ENCODE peak calls at places on chromosomes 7 and 10, in nine cellular contexts. A is GM23248; D is sigmoid colon; U is CD8-positive, alpha-beta T cell; C is transverse colon; T is neural progenitor cell; V is naive thymus-derived CD4-positive, alpha-beta T cell; M is psoas muscle; P is OCI-LY7. X is an unnamed sample. For H3K4me1, the result is how much of the 10 kb centered on the place peaks cover.

GRCh38 chr7:21318190-21318915 is 109.5 kb upstream of the SP4 start:
- DNase-seq in M (no peak), P (no peak), V (no peak), C (no peak), A (peak), U (no peak), D (no peak), T (no peak), X (no peak)

GRCh38 chr10:4506087-4506486 is 319.9 kb upstream of the AKR1E2 start:
- DNase-seq in D (no peak), T (no peak), V (no peak), U (no peak), M (no peak), P (no peak), C (no peak), A (no peak), X (no peak)

GRCh38 chr7:26964409-26964808 is 100.0 kb upstream of the SKAP2 start:
- DNase-seq in A (no peak), M (no peak), C (no peak), D (no peak), U (no peak), P (peak), T (no peak), V (no peak), X (no peak)

GRCh38 chr10:75492151-75492550 is 60.7 kb downstream of the LRMDA start:
- DNase-seq in D (no peak), C (no peak), V (no peak), U (no peak), P (no peak), M (no peak), A (no peak), T (no peak), X (no peak)

GRCh38 chr7:137684316-137684715 is 162.5 kb downstream of the DGKI start:
- DNase-seq in U (no peak), D (no peak), M (no peak), V (no peak), P (no peak), C (no peak), A (no peak), T (no peak), X (no peak)

GRCh38 chr7:154304740-154305679 is 252.8 kb downstream of the DPP6 start:
- DNase-seq in V (no peak), M (no peak), C (no peak), P (no peak), T (peak), D (no peak), A (no peak), U (no peak), X (no peak)

GRCh38 chr10:59648711-59649201 is 60.9 kb downstream of the SLC16A9 start:
- DNase-seq in T (peak), V (no peak), C (no peak), A (peak), P (no peak), U (no peak), M (no peak), D (no peak), X (no peak)

GRCh38 chr10:132388901-132389630 is 7.9 kb upstream of the PWWP2B start:
- DNase-seq in C (peak), M (peak), D (peak), U (peak), A (peak), T (peak), P (peak), V (no peak), X (no peak)

GRCh38 chr10:86900955-86901354 is 56.5 kb downstream of the MMRN2 start:
- DNase-seq in D (peak), C (peak), T (no peak), A (peak), M (peak), U (no peak), V (no peak), P (no peak), X (no peak)

GRCh38 chr10:128865398-128865797 is 601.6 kb upstream of the MGMT start:
- DNase-seq in V (no peak), A (no peak), D (no peak), U (no peak), T (no peak), C (no peak), P (no peak), M (no peak), X (no peak)

GRCh38 chr10:70169661-70170364 is 501 bp downstream of the SAR1A start:
- DNase-seq in D (no peak), C (no peak), U (no peak), P (peak), M (no peak), T (peak), A (peak), V (no peak), X (no peak)

GRCh38 chr7:101927389-101928306 is 110.2 kb downstream of the CUX1 start:
- DNase-seq in M (no peak), V (no peak), T (no peak), P (no peak), A (no peak), D (peak), U (no peak), C (no peak), X (no peak)

GRCh38 chr7:55912748-55913158 is 25.5 kb downstream of the ZNF713 start:
- DNase-seq in M (no peak), V (no peak), D (no peak), A (no peak), C (no peak), T (no peak), U (no peak), P (no peak), X (no peak)

GRCh38 chr7:100372256-100372655 is 1.0 kb upstream of the PILRA start:
- DNase-seq in V (no peak), M (no peak), P (peak), A (peak), T (no peak), D (no peak), U (no peak), C (no peak), X (no peak)

GRCh38 chr10:102245101-102245931 is at the start of gene GBF1:
- DNase-seq in A (peak), M (peak), V (peak), C (peak), U (peak), T (peak), P (peak), D (peak), X (peak)

GRCh38 chr10:129244757-129245156 is 222.3 kb upstream of the MGMT start:
- DNase-seq in D (no peak), V (no peak), P (no peak), M (no peak), A (no peak), T (no peak), U (no peak), C (no peak), X (no peak)

GRCh38 chr10:21519981-21520436 is 5.5 kb downstream of the SKIDA1 start:
- DNase-seq in V (peak), T (peak), A (peak), C (no peak), D (no peak), U (no peak), P (no peak), M (no peak), X (no peak)

GRCh38 chr10:63711866-63712716 is 190.9 kb downstream of the REEP3 start:
- DNase-seq in U (no peak), T (no peak), V (no peak), D (peak), C (peak), M (peak), P (no peak), A (peak), X (peak)

GRCh38 chr10:93403152-93403551 is 79.0 kb downstream of the MYOF start:
- DNase-seq in V (no peak), M (no peak), T (no peak), P (no peak), D (no peak), C (no peak), A (no peak), U (no peak), X (no peak)

GRCh38 chr7:116512524-116513188 is 12.2 kb upstream of the CAV1 start:
- DNase-seq in V (no peak), M (no peak), P (no peak), U (no peak), A (no peak), C (no peak), D (no peak), T (no peak), X (no peak)

GRCh38 chr7:132964886-132965285 is 117.0 kb downstream of the CHCHD3 start:
- DNase-seq in U (no peak), A (no peak), M (no peak), T (no peak), V (no peak), D (no peak), C (no peak), P (peak), X (no peak)

GRCh38 chr10:63057509-63057908 is 75.6 kb upstream of the NRBF2 start:
- DNase-seq in T (no peak), V (no peak), U (no peak), C (no peak), D (no peak), P (no peak), M (no peak), A (no peak), X (no peak)

GRCh38 chr7:97421307-97421905 is 303.9 kb downstream of the SDHAF3 start:
- DNase-seq in C (no peak), U (no peak), T (no peak), D (no peak), M (no peak), A (no peak), V (no peak), P (no peak), X (no peak)

GRCh38 chr10:60434418-60435046 is 44.9 kb upstream of the ANK3 start:
- DNase-seq in A (peak), U (no peak), M (no peak), P (peak), V (no peak), D (no peak), C (peak), T (peak), X (peak)

DNA sequence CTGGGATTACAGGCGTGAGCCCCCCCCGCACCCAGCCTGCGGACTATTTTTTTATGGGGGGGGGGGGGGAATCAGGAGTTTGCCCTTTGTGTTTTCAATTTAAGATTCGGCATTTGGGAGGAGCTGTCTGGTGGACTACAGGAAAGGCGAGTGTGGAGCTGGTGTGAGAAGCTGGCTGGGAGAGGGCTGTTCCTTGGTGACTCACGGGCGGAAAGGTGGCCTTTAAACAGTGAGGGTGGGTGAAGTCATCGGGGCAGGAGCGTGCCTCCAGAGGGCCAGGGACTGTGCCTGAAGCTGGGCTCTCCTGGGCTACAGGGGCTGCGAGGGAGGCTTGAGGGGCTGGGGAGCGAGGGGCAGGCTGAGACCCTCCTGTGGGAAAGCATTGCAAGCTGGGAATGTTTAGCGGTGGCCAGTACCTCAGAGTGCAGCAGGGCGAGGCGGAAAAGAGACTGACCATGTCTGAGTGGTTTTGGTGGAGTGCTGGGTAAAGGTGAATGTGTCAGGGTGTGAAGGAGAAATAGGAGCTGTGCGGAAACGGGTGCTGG is 39.7 kb upstream of the ZNF32 start:
- DNase-seq in C (no peak), U (no peak), D (no peak), M (no peak), T (no peak), P (no peak), A (no peak), V (no peak), X (no peak)
- H3K27ac ChIP-seq in C (no peak), U (no peak), D (no peak), M (no peak), T (no peak), P (no peak), A (no peak), V (no peak), X (no peak)

GRCh38 chr10:71694567-71694968 is 25.0 kb downstream of the C10orf105 start:
- DNase-seq in M (no peak), A (no peak), D (no peak), T (no peak), V (peak), C (peak), P (peak), U (peak), X (no peak)

GRCh38 chr10:71697938-71698709 is 21.5 kb downstream of the C10orf105 start:
- DNase-seq in V (no peak), P (no peak), C (no peak), U (peak), M (no peak), T (no peak), A (no peak), D (no peak), X (no peak)

GRCh38 chr10:71695502-71696476 is 23.8 kb downstream of the C10orf105 start:
- DNase-seq in D (no peak), T (no peak), V (no peak), A (no peak), C (no peak), U (no peak), M (no peak), P (no peak), X (no peak)

GRCh38 chr10:71698737-71699136 is 20.8 kb downstream of the C10orf105 start:
- DNase-seq in C (no peak), P (no peak), D (no peak), V (no peak), U (no peak), T (no peak), M (no peak), A (no peak), X (no peak)

GRCh38 chr10:71696635-71697326 is 22.8 kb downstream of the C10orf105 start:
- DNase-seq in A (peak), C (peak), P (peak), M (peak), V (peak), U (peak), T (peak), D (no peak), X (peak)
- H3K4me1 ChIP-seq in A (under half), C (under half), P (under half), M (under half), V (half or more), U (under half), T (under half), D (under half), X (under half)

GRCh38 chr7:111018960-111019835 is 71.7 kb upstream of the LRRN3 start:
- DNase-seq in P (no peak), C (peak), D (no peak), T (peak), M (no peak), V (no peak), A (no peak), U (peak), X (no peak)
- H3K27ac ChIP-seq in P (no peak), C (no peak), D (no peak), T (peak), M (no peak), V (peak), A (no peak), U (peak), X (no peak)

DNA sequence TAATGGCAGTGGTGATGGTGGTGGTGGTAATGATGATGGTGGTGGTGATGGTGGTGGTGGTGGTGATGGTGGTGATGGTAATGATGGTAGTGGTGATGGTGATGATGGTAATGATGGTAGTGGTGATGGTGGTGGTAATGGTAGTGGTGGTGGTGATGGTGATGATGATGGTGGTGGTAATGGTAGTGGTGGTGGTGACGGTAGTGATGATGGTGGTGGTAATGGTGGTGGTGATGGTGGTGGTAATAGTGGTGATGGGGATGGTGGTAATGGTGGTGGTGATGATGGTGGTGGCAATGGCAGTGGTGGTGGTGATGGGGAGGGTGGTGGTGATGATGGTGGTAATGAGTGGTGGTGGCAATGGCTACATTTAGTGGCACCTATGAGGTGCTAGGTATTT is 105.7 kb downstream of the GRK5 start:
- DNase-seq in V (no peak), M (no peak), T (no peak), A (no peak), D (no peak), C (no peak), P (no peak), U (no peak), X (no peak)
- H3K4me1 ChIP-seq in V (under half), M (under half), T (under half), A (under half), D (half or more), C (under half), P (under half), U (under half), X (under half)

GRCh38 chr7:106071999-106072714 is 40.0 kb downstream of the SYPL1 start:
- DNase-seq in U (no peak), T (no peak), C (peak), M (no peak), V (no peak), A (no peak), D (no peak), P (no peak), X (no peak)

GRCh38 chr7:106072715-106073091 is 39.4 kb downstream of the SYPL1 start:
- DNase-seq in P (no peak), M (no peak), D (no peak), T (no peak), C (no peak), A (no peak), V (no peak), U (no peak), X (no peak)

GRCh38 chr7:106074257-106074656 is 37.9 kb downstream of the SYPL1 start:
- DNase-seq in P (peak), V (no peak), U (no peak), A (no peak), M (no peak), T (no peak), C (no peak), D (no peak), X (no peak)

GRCh38 chr7:106071356-106071998 is 40.6 kb downstream of the SYPL1 start:
- DNase-seq in A (no peak), P (peak), M (no peak), V (peak), C (peak), U (peak), D (no peak), T (no peak), X (peak)

GRCh38 chr7:106073701-106074100 is 38.4 kb downstream of the SYPL1 start:
- DNase-seq in P (no peak), V (no peak), M (no peak), C (no peak), A (no peak), T (no peak), U (no peak), D (no peak), X (no peak)
- H3K27ac ChIP-seq in P (peak), V (no peak), M (no peak), C (no peak), A (no peak), T (no peak), U (no peak), D (no peak), X (no peak)

DNA sequence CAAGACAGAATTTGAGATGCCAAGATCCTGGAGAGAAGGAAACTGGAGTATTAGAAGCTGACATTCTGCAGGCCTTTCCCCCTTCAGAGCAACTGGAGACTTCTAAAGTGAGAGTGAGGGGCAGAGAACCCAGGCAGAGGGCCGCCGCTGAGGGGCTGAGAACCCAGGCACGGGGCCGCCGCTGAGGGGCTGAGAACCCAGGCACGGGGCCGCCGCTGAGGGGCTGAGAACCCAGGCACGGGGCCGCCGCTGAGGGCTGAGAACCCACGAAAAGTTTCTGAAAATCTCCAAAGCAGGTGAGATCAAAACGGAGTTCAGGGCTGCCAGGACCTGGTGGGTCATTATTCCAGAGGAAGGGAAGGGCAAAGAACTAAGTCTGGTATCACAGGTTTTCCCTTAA is 126.2 kb downstream of the DLG5 start:
- DNase-seq in P (no peak), T (no peak), V (no peak), D (no peak), C (no peak), A (no peak), U (no peak), M (no peak), X (no peak)
- H3K4me1 ChIP-seq in P (under half), T (under half), V (under half), D (under half), C (under half), A (under half), U (under half), M (under half), X (under half)

X was measured in PC-9.